ENCODE peak calls at places on chromosome 13, in seven cellular contexts. Q, C, U, W, G, K and B are unnamed samples.

GRCh38 chr13:32390048-32390447 is 37.9 kb downstream of the N4BP2L1 start:
- DNase-seq in W (no peak), G (no peak), K (no peak), U (no peak), C (no peak), Q (no peak), B (no peak)

GRCh38 chr13:106958690-106959089 is 390.8 kb upstream of the ARGLU1 start:
- DNase-seq in G (no peak), U (no peak), Q (no peak), W (no peak), K (no peak), C (no peak), B (no peak)

GRCh38 chr13:104382941-104383340 is 1316.7 kb upstream of the SLC10A2 start:
- DNase-seq in K (no peak), U (no peak), W (no peak), G (no peak), Q (no peak), C (no peak), B (no peak)

GRCh38 chr13:113064534-113065405 is 40.8 kb upstream of the F7 start:
- DNase-seq in U (no peak), C (no peak), G (no peak), K (no peak), Q (peak), W (peak), B (peak)

GRCh38 chr13:36887758-36888521 is 32.1 kb downstream of the SMAD9 start:
- DNase-seq in U (no peak), W (no peak), G (no peak), C (no peak), Q (no peak), K (no peak), B (no peak)

GRCh38 chr13:111525320-111526118 is 205.1 kb downstream of the TEX29 start:
- DNase-seq in Q (no peak), K (no peak), W (no peak), G (no peak), U (no peak), C (no peak), B (no peak)

GRCh38 chr13:71672527-71672926 is 194.5 kb downstream of the DACH1 start:
- DNase-seq in W (no peak), C (no peak), G (no peak), K (no peak), Q (no peak), U (no peak), B (no peak)

GRCh38 chr13:33260168-33261098 is 25.1 kb downstream of the STARD13 start:
- DNase-seq in U (no peak), G (no peak), W (no peak), Q (peak), C (no peak), K (no peak), B (no peak)

GRCh38 chr13:33727356-33728083 is 90.4 kb upstream of the RFC3 start:
- DNase-seq in C (no peak), U (no peak), W (no peak), G (no peak), K (no peak), Q (no peak), B (no peak)